ENCODE peak calls at places on chromosome 7, in six cellular contexts. C, I, N, J, W and H are unnamed samples.

GRCh38 chr7:140533394-140533872 is 54.1 kb upstream of the MKRN1 start:
- DNase-seq in C (no peak), I (no peak), N (no peak), J (no peak), W (no peak), H (no peak)

GRCh38 chr7:6175642-6176041 is 96.8 kb downstream of the CYTH3 start:
- DNase-seq in C (no peak), I (no peak), N (no peak), J (no peak), W (no peak), H (peak)

GRCh38 chr7:150755473-150756099 is 18.4 kb downstream of the GIMAP5 start:
- DNase-seq in C (no peak), I (no peak), N (no peak), J (no peak), W (no peak), H (peak)

GRCh38 chr7:149773446-149774236 is at the start of gene ZNF467:
- DNase-seq in C (no peak), I (peak), N (no peak), J (peak), W (peak), H (peak)

GRCh38 chr7:2617710-2617975 is 14.1 kb upstream of the TTYH3 start:
- DNase-seq in C (no peak), I (no peak), N (no peak), J (no peak), W (no peak), H (no peak)

GRCh38 chr7:1014681-1015080 is 29.7 kb upstream of the GPR146 start:
- DNase-seq in C (no peak), I (no peak), N (no peak), J (no peak), W (no peak), H (no peak)

GRCh38 chr7:23938937-23939552 is 229.0 kb downstream of the STK31 start:
- DNase-seq in C (peak), I (peak), N (no peak), J (no peak), W (peak), H (peak)

GRCh38 chr7:135648235-135648634 is 14.1 kb upstream of the STMP1 start:
- DNase-seq in C (no peak), I (no peak), N (no peak), J (no peak), W (no peak), H (no peak)

GRCh38 chr7:90720970-90721768 is 125.0 kb downstream of the CDK14 start:
- DNase-seq in C (no peak), I (no peak), N (no peak), J (peak), W (no peak), H (peak)

GRCh38 chr7:112360681-112361080 is 89.6 kb upstream of the IFRD1 start:
- DNase-seq in C (no peak), I (no peak), N (no peak), J (no peak), W (no peak), H (no peak)

GRCh38 chr7:154804449-154804848 is 198.5 kb downstream of the PAXIP1 start:
- DNase-seq in C (no peak), I (no peak), N (no peak), J (no peak), W (no peak), H (no peak)

GRCh38 chr7:114419441-114420107 is 5.0 kb downstream of the FOXP2 start:
- DNase-seq in C (no peak), I (no peak), N (no peak), J (no peak), W (no peak), H (no peak)

GRCh38 chr7:23333671-23334246 is 34.6 kb downstream of the MALSU1 start:
- DNase-seq in C (peak), I (no peak), N (no peak), J (no peak), W (no peak), H (peak)

GRCh38 chr7:158110661-158111555 is 476.7 kb downstream of the PTPRN2 start:
- DNase-seq in C (no peak), I (peak), N (no peak), J (no peak), W (no peak), H (no peak)

GRCh38 chr7:99499356-99499712 is 747 bp downstream of the ZNF394 start:
- DNase-seq in C (peak), I (no peak), N (no peak), J (no peak), W (no peak), H (peak)

GRCh38 chr7:113891031-113891350 is 27.8 kb downstream of the PPP1R3A start:
- DNase-seq in C (no peak), I (no peak), N (no peak), J (no peak), W (no peak), H (no peak)

GRCh38 chr7:142478479-142479220 is 220.8 kb upstream of the PRSS58 start:
- DNase-seq in C (peak), I (peak), N (no peak), J (no peak), W (peak), H (peak)

GRCh38 chr7:11026452-11027359 is 53.0 kb downstream of the PHF14 start:
- DNase-seq in C (no peak), I (no peak), N (no peak), J (no peak), W (no peak), H (no peak)

GRCh38 chr7:114986805-114987204 is 64.9 kb downstream of the MDFIC start:
- DNase-seq in C (no peak), I (no peak), N (no peak), J (no peak), W (no peak), H (no peak)

GRCh38 chr7:150405584-150406310 is 26.6 kb downstream of the ZNF775 start:
- DNase-seq in C (peak), I (peak), N (no peak), J (peak), W (peak), H (no peak)

GRCh38 chr7:159370-160270 is 32.8 kb upstream of the FAM20C start:
- DNase-seq in C (no peak), I (no peak), N (no peak), J (peak), W (no peak), H (no peak)

GRCh38 chr7:28411876-28412662 is at the start of gene CREB5:
- DNase-seq in C (no peak), I (peak), N (no peak), J (no peak), W (peak), H (no peak)

GRCh38 chr7:23558303-23558702 is 26.5 kb upstream of the TRA2A start:
- DNase-seq in C (no peak), I (no peak), N (no peak), J (no peak), W (no peak), H (no peak)

GRCh38 chr7:85573849-85574248 is 387.0 kb upstream of the SEMA3D start:
- DNase-seq in C (no peak), I (no peak), N (no peak), J (no peak), W (no peak), H (no peak)

GRCh38 chr7:23341846-23342598 is 42.9 kb downstream of the MALSU1 start:
- DNase-seq in C (no peak), I (no peak), N (no peak), J (no peak), W (no peak), H (no peak)

GRCh38 chr7:43888983-43889945 is 17.1 kb downstream of the URGCP start:
- DNase-seq in C (no peak), I (no peak), N (no peak), J (no peak), W (no peak), H (no peak)

GRCh38 chr7:23349484-23350157 is 50.5 kb downstream of the MALSU1 start:
- DNase-seq in C (no peak), I (peak), N (no peak), J (no peak), W (peak), H (peak)

GRCh38 chr7:90797596-90797995 is 201.5 kb downstream of the CDK14 start:
- DNase-seq in C (no peak), I (no peak), N (no peak), J (no peak), W (no peak), H (no peak)

GRCh38 chr7:74008687-74009086 is 19.3 kb upstream of the ELN start:
- DNase-seq in C (no peak), I (no peak), N (no peak), J (no peak), W (no peak), H (no peak)
- H3K4me3 ChIP-seq in C (no peak), I (no peak), N (no peak), J (no peak), W (no peak), H (no peak)

DNA sequence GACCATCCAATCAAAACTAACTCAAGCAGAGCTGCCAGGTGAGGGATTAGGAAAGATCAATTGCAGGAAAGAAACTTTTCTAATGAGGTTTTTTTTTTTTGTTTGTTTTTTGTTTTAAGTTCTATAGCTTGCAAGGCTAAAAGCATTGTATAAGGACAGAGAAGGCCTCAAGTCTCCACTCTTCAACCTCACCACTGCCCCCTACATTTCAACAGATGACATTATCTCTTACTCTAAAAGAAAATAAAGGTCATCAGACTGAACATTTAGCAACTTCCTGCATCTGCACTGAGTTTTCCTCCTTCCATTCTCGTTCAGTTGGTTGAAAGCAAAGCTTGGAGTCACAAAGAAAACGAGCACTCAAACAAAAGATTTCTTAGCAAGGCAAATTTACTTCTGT is 45.2 kb upstream of the EXOC4 start:
- DNase-seq in C (no peak), I (peak), N (no peak), J (no peak), W (no peak), H (peak)
- TF ChIP-seq CTCF in C (no peak), I (peak), N (no peak), J (no peak), W (no peak), H (peak)

GRCh38 chr7:66152538-66153191 is 38.0 kb downstream of the CRCP start:
- DNase-seq in C (no peak), I (peak), N (no peak), J (no peak), W (peak), H (peak)
- H3K4me3 ChIP-seq in C (no peak), I (no peak), N (no peak), J (no peak), W (no peak), H (no peak)

GRCh38 chr7:22295402-22296264 is 61.3 kb downstream of the RAPGEF5 start:
- DNase-seq in C (no peak), I (peak), N (no peak), J (no peak), W (no peak), H (no peak)
- TF ChIP-seq CTCF in C (no peak), I (peak), N (no peak), J (no peak), W (no peak), H (no peak)

GRCh38 chr7:128959296-128959695 is 21.6 kb downstream of the IRF5 start:
- DNase-seq in C (no peak), I (no peak), N (no peak), J (no peak), W (no peak), H (no peak)
- H3K4me3 ChIP-seq in C (no peak), I (no peak), N (no peak), J (no peak), W (no peak), H (no peak)

GRCh38 chr7:12550956-12551355 is 19.6 kb upstream of the SCIN start:
- DNase-seq in C (no peak), I (no peak), N (no peak), J (no peak), W (no peak), H (no peak)
- TF ChIP-seq CTCF in C (no peak), I (no peak), N (no peak), J (no peak), W (no peak), H (no peak)

GRCh38 chr7:101681170-101682007 is 52.3 kb upstream of the MYL10 start:
- DNase-seq in C (peak), I (peak), N (peak), J (no peak), W (no peak), H (peak)
- H3K4me3 ChIP-seq in C (no peak), I (no peak), N (peak), J (no peak), W (no peak), H (no peak)